ENCODE peak calls at places on chromosomes 13 and 19, in seven cellular contexts. W is NCI-H1694 treated with DMSO at 0.1 percent for 48 hours; C is psoas muscle; D is NCI-H1092 treated with DMSO at 0.1 percent for 48 hours; B is T1000; R is left lung; Z is stimulated activated naive CD8-positive, alpha-beta T cell treated with anti-CD3 and anti-CD28 coated beads, Interleukin-15, amount 100 ng/mL, for 72 hours. P is an unnamed sample.

GRCh38 chr13:46051958-46052313 is 610 bp downstream of the ZC3H13 start:
- DNase-seq in W (no peak), C (no peak), D (peak; percentile 32), B (no peak), R (no peak), Z (no peak), P (no peak)

GRCh38 chr19:47437500-47437899 is 18.2 kb upstream of the MEIS3 start:
- DNase-seq in W (no peak), C (no peak), D (no peak), B (no peak), R (no peak), Z (no peak), P (no peak)

GRCh38 chr19:43594710-43595604 is 977 bp downstream of the IRGQ start:
- DNase-seq in W (peak; percentile 34), C (peak; percentile 43), D (peak; percentile 34), B (peak; percentile 9), R (peak; percentile 93), Z (peak; percentile 74), P (peak; percentile 84)

GRCh38 chr19:36009220-36009619 is 607 bp upstream of the SYNE4 start:
- DNase-seq in W (no peak), C (peak; percentile 78), D (peak; percentile 20), B (peak; percentile 18), R (peak; percentile 93), Z (peak; percentile 55), P (peak; percentile 59)

GRCh38 chr13:38530492-38530891 is 156.4 kb upstream of the FREM2 start:
- DNase-seq in W (peak; percentile 33), C (no peak), D (peak; percentile 28), B (no peak), R (no peak), Z (no peak), P (no peak)

GRCh38 chr13:44131069-44131614 is 242.5 kb upstream of the SERP2 start:
- DNase-seq in W (no peak), C (no peak), D (no peak), B (no peak), R (no peak), Z (no peak), P (no peak)

GRCh38 chr13:32086791-32087441 is 55.3 kb downstream of the FRY start:
- DNase-seq in W (no peak), C (no peak), D (peak; percentile 4), B (no peak), R (no peak), Z (no peak), P (no peak)

GRCh38 chr19:18401580-18402112 is 4.2 kb upstream of the LRRC25 start:
- DNase-seq in W (no peak), C (peak; percentile 57), D (no peak), B (no peak), R (no peak), Z (no peak), P (peak; percentile 66)

GRCh38 chr13:106650690-106651205 is 82.8 kb upstream of the ARGLU1 start:
- DNase-seq in W (no peak), C (no peak), D (no peak), B (no peak), R (no peak), Z (no peak), P (no peak)

GRCh38 chr19:372306-372890 is 27.8 kb upstream of the MIER2 start:
- DNase-seq in W (peak; percentile 79), C (peak; percentile 53), D (peak; percentile 76), B (no peak), R (no peak), Z (no peak), P (no peak)

GRCh38 chr13:23506071-23506820 is 64.0 kb upstream of the TNFRSF19 start:
- DNase-seq in W (peak; percentile 31), C (no peak), D (no peak), B (no peak), R (no peak), Z (no peak), P (no peak)

GRCh38 chr19:45280471-45280961 is 29.4 kb downstream of the MARK4 start:
- DNase-seq in W (no peak), C (no peak), D (no peak), B (no peak), R (no peak), Z (no peak), P (no peak)

GRCh38 chr13:46795321-46795720 is 1.6 kb downstream of the ESD start:
- DNase-seq in W (no peak), C (no peak), D (no peak), B (no peak), R (no peak), Z (no peak), P (no peak)

GRCh38 chr19:369876-370275 is 25.3 kb upstream of the MIER2 start:
- DNase-seq in W (no peak), C (no peak), D (no peak), B (no peak), R (no peak), Z (no peak), P (no peak)

GRCh38 chr19:927044-927706 is 1.3 kb downstream of the ARID3A start:
- DNase-seq in W (no peak), C (peak; percentile 82), D (no peak), B (no peak), R (peak; percentile 95), Z (no peak), P (no peak)

GRCh38 chr19:18300930-18301717 is 19.7 kb upstream of the JUND start:
- DNase-seq in W (no peak), C (peak; percentile 93), D (no peak), B (no peak), R (peak; percentile 92), Z (no peak), P (no peak)

GRCh38 chr19:54674021-54674617 is 11.3 kb downstream of the LILRB4 start:
- DNase-seq in W (peak; percentile 44), C (no peak), D (peak; percentile 26), B (no peak), R (no peak), Z (peak; percentile 5), P (no peak)